ENCODE peak calls at places on chromosomes 3 and 15, in ten cellular contexts. L is sigmoid colon; B is psoas muscle; R is testis; T is cardiac muscle cell; X is ascending aorta; F is adipocyte; G is CD8-positive, alpha-beta T cell; V is A549; J is lung. D is an unnamed sample.

GRCh38 chr3:32959370-32959769 is 7.9 kb downstream of the CCR4 start:
- DNase-seq in G (no peak), V (no peak), F (no peak), X (no peak), L (no peak), B (no peak), T (no peak), J (no peak), R (no peak), D (no peak)

GRCh38 chr3:54951405-54951804 is 23.5 kb upstream of the LRTM1 start:
- DNase-seq in R (peak; percentile 78), T (peak; percentile 92), G (no peak), L (peak; percentile 90), X (peak; percentile 73), F (peak; percentile 94), V (no peak), J (peak; percentile 51), B (peak; percentile 86), D (peak; percentile 86)

GRCh38 chr3:170721563-170721962 is 135.7 kb upstream of the SLC7A14 start:
- DNase-seq in V (no peak), L (no peak), G (no peak), B (no peak), T (no peak), J (no peak), F (no peak), X (no peak), R (peak; percentile 32), D (no peak)

GRCh38 chr15:42094512-42094963 is at the start of gene PLA2G4D:
- DNase-seq in V (no peak), X (no peak), G (no peak), J (peak; percentile 72), L (no peak), R (no peak), B (no peak), F (no peak), T (no peak), D (peak; percentile 40)

GRCh38 chr3:152317184-152317583 is 48.5 kb downstream of the MBNL1 start:
- DNase-seq in B (no peak), F (no peak), J (no peak), G (no peak), V (no peak), T (no peak), L (no peak), X (no peak), R (no peak), D (no peak)

GRCh38 chr3:123781138-123781537 is 103.0 kb downstream of the MYLK start:
- DNase-seq in F (no peak), G (no peak), V (no peak), X (no peak), T (no peak), B (no peak), R (no peak), L (no peak), J (no peak), D (no peak)

GRCh38 chr3:88189361-88189810 is 39.6 kb downstream of the C3orf38 start:
- DNase-seq in V (no peak), F (no peak), L (no peak), T (no peak), X (no peak), G (no peak), R (no peak), J (no peak), B (no peak), D (no peak)

GRCh38 chr3:127694467-127695215 is 21.9 kb downstream of the ABTB1 start:
- DNase-seq in B (peak; percentile 70), G (peak; percentile 70), X (no peak), J (no peak), L (no peak), R (peak; percentile 77), V (peak; percentile 60), T (no peak), F (peak; percentile 21), D (no peak)

GRCh38 chr3:43884581-43884980 is 193.8 kb downstream of the ABHD5 start:
- DNase-seq in L (no peak), V (no peak), T (no peak), R (no peak), X (peak; percentile 42), G (no peak), F (no peak), B (no peak), J (no peak), D (no peak)

GRCh38 chr3:157523814-157524213 is 20.6 kb upstream of the VEPH1 start:
- DNase-seq in G (no peak), R (no peak), V (no peak), X (no peak), L (no peak), F (no peak), B (no peak), T (no peak), J (no peak), D (no peak)

GRCh38 chr15:79290642-79291275 is 8.2 kb downstream of the ANKRD34C start:
- DNase-seq in T (no peak), R (no peak), L (no peak), F (no peak), B (no peak), J (no peak), X (no peak), G (no peak), V (no peak), D (no peak)

GRCh38 chr3:149274220-149274619 is 52.6 kb upstream of the CP start:
- DNase-seq in B (no peak), J (no peak), T (no peak), R (no peak), F (peak; percentile 9), X (no peak), L (no peak), G (no peak), V (no peak), D (no peak)

GRCh38 chr15:40105517-40106202 is 3.0 kb downstream of the BMF start:
- DNase-seq in R (no peak), V (no peak), X (no peak), F (no peak), T (no peak), J (no peak), L (no peak), G (no peak), B (no peak), D (no peak)

GRCh38 chr15:43776718-43777292 is at the start of gene ELL3:
- DNase-seq in T (peak; percentile 68), L (peak; percentile 86), R (peak; percentile 78), F (peak; percentile 91), V (peak; percentile 37), B (peak; percentile 81), G (peak; percentile 82), X (peak; percentile 88), J (peak; percentile 80), D (no peak)

GRCh38 chr3:190566043-190566933 is 52.4 kb downstream of the IL1RAP start:
- DNase-seq in X (peak; percentile 94), J (peak; percentile 94), G (no peak), V (peak; percentile 62), R (peak; percentile 77), L (peak; percentile 87), B (peak; percentile 74), F (peak; percentile 98), T (peak; percentile 100), D (peak; percentile 97)

GRCh38 chr3:53498993-53499641 is 4.7 kb downstream of the CACNA1D start:
- DNase-seq in G (no peak), L (no peak), V (no peak), B (no peak), F (no peak), X (no peak), J (no peak), R (no peak), T (no peak), D (no peak)

GRCh38 chr15:61050844-61051569 is 178.1 kb downstream of the RORA start:
- DNase-seq in X (no peak), B (no peak), F (no peak), R (no peak), J (no peak), G (no peak), L (no peak), T (no peak), V (no peak), D (no peak)

GRCh38 chr15:73628976-73629854 is 4.0 kb downstream of the NPTN start:
- DNase-seq in F (peak; percentile 44), B (no peak), R (no peak), T (peak; percentile 29), J (no peak), V (no peak), X (no peak), L (no peak), G (no peak), D (no peak)
- H3K4me1 ChIP-seq in F (peaks cover 49% of the 10 kb centered on the region), B (peaks cover 83% of the 10 kb centered on the region), R (peaks cover 64% of the 10 kb centered on the region), T (peaks cover 40% of the 10 kb centered on the region), J (peaks cover 17% of the 10 kb centered on the region), V (peaks cover 73% of the 10 kb centered on the region), X (peaks cover 4% of the 10 kb centered on the region), L (peaks cover 76% of the 10 kb centered on the region), G (peaks cover 33% of the 10 kb centered on the region), D (no peaks in the 10 kb centered on the region)

GRCh38 chr3:41209646-41210045 is 10.3 kb downstream of the CTNNB1 start:
- DNase-seq in B (no peak), G (no peak), V (no peak), J (no peak), L (no peak), T (no peak), R (no peak), F (no peak), X (no peak), D (no peak)
- H3K4me1 ChIP-seq in B (peaks cover 69% of the 10 kb centered on the region), G (peaks cover 78% of the 10 kb centered on the region), V (peaks cover 48% of the 10 kb centered on the region), J (peaks cover 66% of the 10 kb centered on the region), L (peaks cover 60% of the 10 kb centered on the region), T (peaks cover 70% of the 10 kb centered on the region), R (peaks cover 36% of the 10 kb centered on the region), F (peaks cover 25% of the 10 kb centered on the region), X (no peaks in the 10 kb centered on the region), D (peaks cover 77% of the 10 kb centered on the region)

GRCh38 chr3:9175421-9175820 is 74.0 kb downstream of the SRGAP3 start:
- DNase-seq in X (no peak), R (no peak), B (no peak), J (peak; percentile 64), V (peak; percentile 47), T (no peak), G (no peak), F (peak; percentile 6), L (no peak), D (no peak)
- H3K4me1 ChIP-seq in X (no peaks in the 10 kb centered on the region), R (no peaks in the 10 kb centered on the region), B (no peaks in the 10 kb centered on the region), J (no peaks in the 10 kb centered on the region), V (peaks cover 32% of the 10 kb centered on the region), T (no peaks in the 10 kb centered on the region), G (peaks cover 13% of the 10 kb centered on the region), F (peaks cover 3% of the 10 kb centered on the region), L (no peaks in the 10 kb centered on the region), D (no peaks in the 10 kb centered on the region)

DNA sequence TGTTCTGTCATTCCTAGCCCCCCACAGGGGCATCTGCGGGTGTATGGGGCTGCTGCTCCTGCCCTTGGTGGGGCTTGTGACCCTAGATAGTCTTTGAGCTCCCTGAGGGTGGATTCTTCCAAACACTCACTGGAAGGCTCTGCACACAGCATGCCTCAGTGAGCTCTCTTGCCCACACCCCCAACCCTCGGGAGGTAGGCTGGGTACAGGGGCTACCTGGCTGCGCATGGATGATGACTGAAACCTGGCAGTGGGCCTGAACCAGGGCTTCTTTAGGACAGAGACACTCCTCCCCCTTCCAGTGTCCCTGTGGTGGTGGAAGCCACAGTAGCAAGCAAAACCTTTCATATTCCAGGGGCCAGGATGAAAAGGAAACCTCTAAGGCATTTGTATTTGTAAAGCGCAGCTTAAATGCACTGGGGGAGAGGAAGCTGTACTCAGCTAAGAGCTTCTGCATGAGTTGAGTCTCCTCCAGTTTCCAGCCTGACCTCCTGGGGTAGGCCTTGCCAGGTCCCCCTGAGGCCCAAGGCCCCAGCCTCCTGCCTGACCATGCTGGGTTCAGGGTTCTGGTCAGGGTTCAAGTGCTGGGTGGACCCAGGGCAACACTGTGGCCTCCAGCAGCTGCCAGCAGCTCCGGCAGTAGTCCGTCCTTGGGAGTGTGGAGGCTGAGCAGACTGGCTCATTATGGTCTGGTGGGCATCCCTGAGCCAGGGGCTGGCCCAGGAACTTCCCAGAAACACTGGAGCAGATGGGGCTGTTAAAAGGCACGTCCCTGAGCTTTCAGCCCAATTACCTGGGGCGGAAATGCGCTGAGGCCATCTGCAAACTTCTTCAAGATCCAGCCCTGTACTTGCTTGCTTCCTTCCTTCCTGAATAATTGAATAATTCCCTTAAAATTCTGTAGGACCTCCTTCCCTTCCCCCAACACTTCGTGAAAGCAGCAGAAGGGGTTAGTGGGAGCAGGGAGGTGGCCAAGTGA is 89.7 kb downstream of the HMG20A start:
- DNase-seq in B (no peak), L (peak; percentile 41), V (no peak), G (no peak), J (no peak), F (no peak), T (no peak), X (no peak), R (no peak), D (no peak)
- H3K4me1 ChIP-seq in B (peaks cover 53% of the 10 kb centered on the region), L (peaks cover 34% of the 10 kb centered on the region), V (no peaks in the 10 kb centered on the region), G (no peaks in the 10 kb centered on the region), J (peaks cover 25% of the 10 kb centered on the region), F (peaks cover 37% of the 10 kb centered on the region), T (no peaks in the 10 kb centered on the region), X (peaks cover 15% of the 10 kb centered on the region), R (peaks cover 53% of the 10 kb centered on the region), D (peaks cover 64% of the 10 kb centered on the region)